ENCODE peak calls at places on chromosomes 7 and 10, in five cellular contexts. L is adrenal gland; W is psoas muscle; B is aorta; R is CD8-positive, alpha-beta memory T cell. X is an unnamed sample.
A peak's percentile ranks its signal among the peaks of the same experiment; 100 is the strongest.

GRCh38 chr10:124653811-124654651 is 90.1 kb downstream of the FAM53B start:
- DNase-seq in L (peak; percentile 61), W (no peak), B (no peak), R (no peak), X (no peak)

GRCh38 chr10:133026171-133026570 is 61.6 kb upstream of the ADGRA1 start:
- DNase-seq in L (no peak), W (no peak), B (no peak), R (no peak), X (no peak)

GRCh38 chr7:96253441-96253840 is 68.5 kb downstream of the SLC25A13 start:
- DNase-seq in L (no peak), W (no peak), B (no peak), R (no peak), X (no peak)

GRCh38 chr7:36606442-36607205 is 117.7 kb downstream of the AOAH start:
- DNase-seq in L (no peak), W (no peak), B (no peak), R (no peak), X (no peak)

GRCh38 chr7:909358-910329 is 33.3 kb downstream of the GET4 start:
- DNase-seq in L (peak; percentile 69), W (peak; percentile 79), B (peak; percentile 93), R (no peak), X (no peak)

GRCh38 chr10:125037145-125037544 is 95.2 kb downstream of the ZRANB1 start:
- DNase-seq in L (peak; percentile 92), W (peak; percentile 75), B (peak; percentile 57), R (no peak), X (no peak)

GRCh38 chr10:132307823-132308587 is at the start of gene STK32C:
- DNase-seq in L (peak; percentile 94), W (peak; percentile 96), B (peak; percentile 95), R (peak; percentile 90), X (peak; percentile 90)

GRCh38 chr10:24174014-24174413 is 34.9 kb upstream of the KIAA1217 start:
- DNase-seq in L (no peak), W (no peak), B (no peak), R (no peak), X (no peak)

GRCh38 chr7:124349443-124349842 is 316.6 kb upstream of the TMEM229A start:
- DNase-seq in L (no peak), W (no peak), B (no peak), R (no peak), X (no peak)

GRCh38 chr7:44075296-44076075 is 6.8 kb downstream of the POLM start:
- DNase-seq in L (peak; percentile 9), W (no peak), B (peak; percentile 40), R (no peak), X (no peak)

GRCh38 chr7:44071726-44072363 is 6.5 kb upstream of the PGAM2 start:
- DNase-seq in L (peak; percentile 11), W (peak; percentile 35), B (no peak), R (no peak), X (no peak)

GRCh38 chr7:44074349-44074695 is 8.0 kb downstream of the POLM start:
- DNase-seq in L (no peak), W (no peak), B (no peak), R (no peak), X (no peak)

GRCh38 chr7:44073664-44074348 is 8.4 kb upstream of the PGAM2 start:
- DNase-seq in L (peak; percentile 77), W (peak; percentile 92), B (peak; percentile 93), R (peak; percentile 29), X (peak; percentile 75)

DNA sequence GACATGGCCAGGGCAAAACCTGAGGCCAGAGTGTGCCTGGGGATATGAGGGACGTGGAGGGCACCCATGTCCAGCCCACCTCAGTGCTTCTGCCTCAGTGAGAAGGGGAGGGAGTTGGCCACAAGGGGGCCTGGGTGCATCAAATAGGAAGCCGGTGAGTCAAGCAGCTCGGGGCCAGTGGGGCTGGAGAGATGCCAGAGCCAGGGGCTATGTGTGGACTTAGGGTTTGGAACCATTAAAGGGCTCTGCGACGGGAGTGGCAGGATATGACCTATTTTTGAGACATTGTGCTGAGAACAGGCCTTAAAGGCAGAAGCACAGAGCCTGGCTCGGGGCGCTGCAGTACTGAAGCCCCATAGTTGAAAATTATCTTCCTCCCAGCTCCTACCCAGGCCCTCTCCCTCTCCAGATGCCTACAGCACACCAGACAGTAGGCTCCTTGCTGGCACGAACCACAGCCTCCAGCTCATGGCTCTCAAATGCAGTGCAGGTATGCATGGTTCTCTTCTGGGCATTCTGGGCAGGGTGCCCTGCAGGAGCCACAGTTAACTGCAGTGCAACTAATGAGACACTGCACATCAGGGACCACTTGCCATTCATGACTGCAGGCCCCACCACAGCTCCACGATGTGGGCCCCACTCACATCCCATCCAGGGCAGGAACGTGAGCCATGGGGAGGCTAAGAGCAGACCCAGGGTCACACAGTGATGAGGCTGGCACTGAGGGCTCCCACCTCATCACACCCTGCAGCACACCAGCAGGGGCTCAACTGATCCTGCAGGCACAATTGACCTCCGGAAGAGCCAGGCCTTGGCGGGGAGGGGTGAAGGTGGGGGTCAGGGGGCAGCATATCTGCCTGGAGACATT is 7.2 kb upstream of the PGAM2 start:
- DNase-seq in L (peak; percentile 91), W (peak; percentile 91), B (peak; percentile 93), R (peak; percentile 30), X (peak; percentile 58)
- H3K27ac ChIP-seq in L (peak overlapping the region; percentile 87), W (peak overlapping the region; percentile 79), B (no peak overlapping the region), R (no peak overlapping the region), X (no peak overlapping the region)

GRCh38 chr7:143172354-143172753 is 10.9 kb upstream of the TAS2R39 start:
- DNase-seq in L (peak; percentile 19), W (peak; percentile 73), B (no peak), R (no peak), X (no peak)
- H3K27ac ChIP-seq in L (no peak overlapping the region), W (no peak overlapping the region), B (no peak overlapping the region), R (no peak overlapping the region), X (no peak overlapping the region)

GRCh38 chr7:116804459-116804858 is 57.9 kb upstream of the CAPZA2 start:
- DNase-seq in L (no peak), W (no peak), B (no peak), R (no peak), X (no peak)
- H3K27ac ChIP-seq in L (no peak overlapping the region), W (peak overlapping the region; percentile 86), B (no peak overlapping the region), R (no peak overlapping the region), X (peak overlapping the region; percentile 8)

GRCh38 chr10:86684305-86684704 is 16.0 kb downstream of the LDB3 start:
- DNase-seq in L (no peak), W (peak; percentile 90), B (peak; percentile 77), R (no peak), X (peak; percentile 55)

GRCh38 chr10:86685416-86685815 is 17.1 kb downstream of the LDB3 start:
- DNase-seq in L (no peak), W (no peak), B (no peak), R (no peak), X (no peak)

GRCh38 chr10:86681047-86681446 is 12.7 kb downstream of the LDB3 start:
- DNase-seq in L (peak; percentile 47), W (peak; percentile 87), B (peak; percentile 77), R (no peak), X (no peak)

GRCh38 chr10:86681722-86682386 is 13.5 kb downstream of the LDB3 start:
- DNase-seq in L (no peak), W (no peak), B (no peak), R (no peak), X (no peak)

DNA sequence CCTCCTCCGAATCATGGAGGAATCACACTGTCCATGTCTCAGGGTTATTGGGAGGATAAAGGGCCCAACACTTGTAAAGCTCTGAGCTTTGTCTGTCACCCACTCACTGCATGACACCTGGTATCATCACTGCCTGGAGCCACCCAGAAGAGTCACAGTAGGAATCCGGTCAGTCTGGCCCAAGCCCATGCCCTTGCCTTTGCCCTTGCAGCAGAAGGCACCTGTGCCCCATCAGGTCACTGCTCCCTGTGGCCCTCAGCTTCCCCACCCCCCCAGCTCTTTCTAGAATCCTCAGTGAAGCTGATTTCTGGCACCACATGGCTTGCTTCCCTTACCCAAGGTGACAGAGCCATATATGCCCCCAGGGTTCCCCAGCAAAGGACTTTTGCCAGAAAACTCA is 14.4 kb downstream of the LDB3 start:
- DNase-seq in L (no peak), W (no peak), B (no peak), R (no peak), X (no peak)
- H3K27ac ChIP-seq in L (no peak overlapping the region), W (peak overlapping the region; percentile 92), B (no peak overlapping the region), R (no peak overlapping the region), X (peak overlapping the region; percentile 81)

GRCh38 chr10:119419931-119420330 is 122.6 kb downstream of the RGS10 start:
- DNase-seq in L (no peak), W (no peak), B (no peak), R (no peak), X (no peak)

GRCh38 chr10:119423510-119423874 is 119.0 kb downstream of the RGS10 start:
- DNase-seq in L (no peak), W (peak; percentile 19), B (peak; percentile 26), R (no peak), X (no peak)

GRCh38 chr10:119422685-119423509 is 119.6 kb downstream of the RGS10 start:
- DNase-seq in L (no peak), W (peak; percentile 39), B (no peak), R (no peak), X (no peak)

GRCh38 chr10:119421887-119422684 is 120.4 kb downstream of the RGS10 start:
- DNase-seq in L (peak; percentile 67), W (peak; percentile 80), B (no peak), R (no peak), X (no peak)

DNA sequence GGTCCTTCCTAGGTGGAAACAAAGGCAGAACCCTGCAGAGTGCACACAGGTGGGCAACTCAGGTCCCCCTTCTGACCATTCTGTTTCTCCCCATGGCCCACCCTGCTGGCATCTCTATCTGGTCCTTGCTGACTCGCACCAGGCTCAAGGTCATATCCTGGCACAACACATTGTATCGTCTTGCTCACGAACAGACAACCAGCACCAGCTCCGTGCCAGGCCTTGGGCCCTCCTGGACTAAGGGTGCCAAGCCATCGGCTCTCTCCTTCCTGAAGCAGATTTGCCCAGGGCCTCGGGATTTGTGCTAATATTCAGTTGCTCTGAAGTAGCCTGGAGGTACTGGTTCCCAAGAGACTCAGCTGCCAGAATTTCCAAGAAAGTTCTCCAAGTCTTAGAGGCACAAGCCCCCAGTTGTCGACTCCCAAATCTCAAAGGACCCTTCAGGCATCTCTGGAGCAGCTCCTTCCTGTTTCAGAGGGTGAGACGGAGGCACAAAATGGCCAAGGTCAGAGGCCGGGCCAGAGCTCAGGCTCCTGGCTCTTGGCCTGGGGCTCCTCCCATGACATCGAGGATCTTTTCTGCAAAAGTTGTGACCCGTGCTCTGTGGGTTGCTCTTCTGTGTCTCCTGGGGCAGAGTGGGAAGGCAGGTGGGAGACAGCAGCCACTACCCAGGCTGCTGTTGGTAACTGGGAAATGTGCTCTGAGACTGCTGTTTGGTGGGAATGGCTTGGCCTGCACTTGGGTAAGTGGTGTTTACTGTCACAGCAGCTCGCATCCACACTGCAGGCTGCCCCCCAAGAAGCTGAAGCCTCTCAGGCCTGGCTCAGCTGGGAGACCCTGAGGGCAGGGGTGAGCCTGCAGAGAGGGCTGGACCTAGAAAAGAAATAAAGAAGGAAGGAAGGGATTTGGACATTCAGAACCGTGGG is 121.3 kb downstream of the RGS10 start:
- DNase-seq in L (peak; percentile 59), W (peak; percentile 62), B (no peak), R (no peak), X (no peak)
- H3K27ac ChIP-seq in L (peak overlapping the region; percentile 43), W (peak overlapping the region; percentile 4), B (no peak overlapping the region), R (no peak overlapping the region), X (no peak overlapping the region)

GRCh38 chr7:90351987-90352386 is 5.5 kb downstream of the GTPBP10 start:
- DNase-seq in L (no peak), W (no peak), B (no peak), R (no peak), X (no peak)
- H3K27ac ChIP-seq in L (no peak overlapping the region), W (no peak overlapping the region), B (no peak overlapping the region), R (no peak overlapping the region), X (no peak overlapping the region)

GRCh38 chr10:74593470-74593869 is 232.9 kb upstream of the KAT6B start:
- DNase-seq in L (no peak), W (no peak), B (no peak), R (no peak), X (no peak)
- H3K27ac ChIP-seq in L (no peak overlapping the region), W (no peak overlapping the region), B (no peak overlapping the region), R (no peak overlapping the region), X (no peak overlapping the region)